ENCODE peak calls at places on chromosome 20, in nine cellular contexts. T is NCI-H146; Z is stimulated activated CD4-positive, alpha-beta T cell treated with anti-CD3 and anti-CD28 coated beads, Interleukin-12 subunit alpha, Interleukin-12 subunit beta, amount 100 ng/mL, for 48 hours; P is anterior cingulate cortex; Y is kidney; E is breast epithelium; I is iPS DF 6.9; R is nephron progenitor cell; W is kidney tubule cell. F is an unnamed sample.

GRCh38 chr20:33663161-33664084 is 1.3 kb downstream of the C20orf144 start:
- DNase-seq in T (peak; percentile 93), Z (peak; percentile 63), P (peak; percentile 44), Y (peak; percentile 96), E (peak; percentile 69), I (no peak), R (peak; percentile 88), W (peak; percentile 81), F (peak; percentile 71)

GRCh38 chr20:58851969-58852458 is 502 bp upstream of the GNAS start:
- DNase-seq in T (no peak), Z (no peak), P (no peak), Y (no peak), E (no peak), I (no peak), R (no peak), W (no peak), F (no peak)

GRCh38 chr20:33555755-33556154 is 65.9 kb downstream of the CBFA2T2 start:
- DNase-seq in T (no peak), Z (no peak), P (no peak), Y (no peak), E (no peak), I (no peak), R (no peak), W (no peak), F (no peak)

GRCh38 chr20:24616258-24617079 is 147.0 kb downstream of the SYNDIG1 start:
- DNase-seq in T (no peak), Z (no peak), P (no peak), Y (no peak), E (no peak), I (no peak), R (no peak), W (no peak), F (no peak)

GRCh38 chr20:34410331-34410730 is 47.3 kb downstream of the ITCH start:
- DNase-seq in T (no peak), Z (no peak), P (no peak), Y (no peak), E (no peak), I (no peak), R (no peak), W (no peak), F (no peak)

GRCh38 chr20:50276119-50277063 is 85.8 kb downstream of the CEBPB start:
- DNase-seq in T (no peak), Z (no peak), P (no peak), Y (peak; percentile 58), E (no peak), I (no peak), R (no peak), W (no peak), F (no peak)

GRCh38 chr20:53827996-53828672 is 234.5 kb upstream of the ZNF217 start:
- DNase-seq in T (no peak), Z (no peak), P (no peak), Y (no peak), E (no peak), I (no peak), R (no peak), W (peak; percentile 93), F (no peak)

GRCh38 chr20:23320317-23320716 is 30.3 kb upstream of the NXT1 start:
- DNase-seq in T (peak; percentile 6), Z (no peak), P (no peak), Y (no peak), E (no peak), I (no peak), R (no peak), W (peak; percentile 7), F (no peak)

GRCh38 chr20:63280929-63281545 is 8.4 kb downstream of the ARFGAP1 start:
- DNase-seq in T (no peak), Z (no peak), P (no peak), Y (no peak), E (no peak), I (no peak), R (no peak), W (no peak), F (no peak)

GRCh38 chr20:42027746-42028268 is 409.6 kb upstream of the CHD6 start:
- DNase-seq in T (no peak), Z (no peak), P (no peak), Y (no peak), E (no peak), I (no peak), R (no peak), W (no peak), F (no peak)

GRCh38 chr20:58598271-58599015 is 52.6 kb upstream of the STX16 start:
- DNase-seq in T (no peak), Z (no peak), P (no peak), Y (no peak), E (no peak), I (no peak), R (no peak), W (no peak), F (no peak)

GRCh38 chr20:32314768-32315167 is 37.3 kb downstream of the KIF3B start:
- DNase-seq in T (no peak), Z (no peak), P (no peak), Y (no peak), E (no peak), I (no peak), R (no peak), W (no peak), F (no peak)

GRCh38 chr20:46406986-46407670 is 713 bp upstream of the ELMO2 start:
- DNase-seq in T (peak; percentile 88), Z (peak; percentile 82), P (peak; percentile 66), Y (peak; percentile 92), E (peak; percentile 86), I (no peak), R (peak; percentile 22), W (peak; percentile 75), F (peak; percentile 63)

GRCh38 chr20:16059841-16060240 is 513.4 kb downstream of the KIF16B start:
- DNase-seq in T (no peak), Z (no peak), P (no peak), Y (no peak), E (no peak), I (no peak), R (no peak), W (no peak), F (no peak)

GRCh38 chr20:44109951-44110361 is 77.0 kb downstream of the JPH2 start:
- DNase-seq in T (no peak), Z (no peak), P (no peak), Y (no peak), E (no peak), I (peak; percentile 35), R (no peak), W (no peak), F (no peak)

GRCh38 chr20:37392441-37393195 is 46.7 kb downstream of the SRC start:
- DNase-seq in T (no peak), Z (peak; percentile 8), P (no peak), Y (peak; percentile 57), E (no peak), I (no peak), R (no peak), W (peak; percentile 28), F (no peak)

GRCh38 chr20:23393999-23394775 is 27.1 kb downstream of the NAPB start:
- DNase-seq in T (no peak), Z (no peak), P (no peak), Y (no peak), E (peak; percentile 54), I (no peak), R (no peak), W (no peak), F (no peak)

F was measured in T-helper 22 cell.